ENCODE peak calls at places on chromosomes 7 and 10, in nine cellular contexts. X, Z, L, D, Y, E, S, O and N are unnamed samples.

GRCh38 chr10:42985436-42986316 is 91.2 kb upstream of the RET start:
- DNase-seq in Y (no peak), O (no peak), L (peak), Z (no peak), S (no peak), E (no peak), X (no peak), D (no peak), N (peak)

GRCh38 chr10:126969310-126969709 is 64.1 kb downstream of the DOCK1 start:
- DNase-seq in Z (no peak), O (no peak), X (no peak), D (no peak), Y (no peak), E (no peak), L (peak), S (no peak), N (peak)

GRCh38 chr7:138186951-138187351 is 110.7 kb downstream of the AKR1D1 start:
- DNase-seq in X (no peak), L (no peak), S (no peak), D (no peak), O (peak), Z (no peak), E (peak), Y (no peak), N (peak)

GRCh38 chr10:51422311-51423120 is 276.9 kb downstream of the CSTF2T start:
- DNase-seq in D (peak), Y (peak), E (peak), S (peak), X (peak), L (peak), O (peak), Z (peak), N (no peak)

GRCh38 chr10:113930482-113931057 is 76.1 kb downstream of the NHLRC2 start:
- DNase-seq in S (no peak), O (no peak), Y (no peak), X (no peak), E (no peak), Z (no peak), D (no peak), L (no peak), N (peak)

GRCh38 chr10:125028291-125028867 is 86.5 kb downstream of the ZRANB1 start:
- DNase-seq in E (no peak), S (no peak), X (no peak), D (no peak), O (no peak), L (no peak), Y (no peak), Z (no peak), N (no peak)

GRCh38 chr10:95242581-95243317 is 48.1 kb downstream of the PDLIM1 start:
- DNase-seq in Z (peak), L (peak), E (no peak), S (peak), O (peak), D (peak), X (peak), Y (peak), N (no peak)

GRCh38 chr10:124325658-124325965 is 93.1 kb downstream of the OAT start:
- DNase-seq in D (no peak), Z (no peak), S (no peak), Y (no peak), O (no peak), L (no peak), X (no peak), E (no peak), N (no peak)

GRCh38 chr7:156473476-156474240 is 166.9 kb upstream of the RNF32 start:
- DNase-seq in L (peak), O (peak), X (peak), Y (peak), Z (peak), D (peak), E (no peak), S (peak), N (peak)